ENCODE peak calls at places on chromosome 6, in seven cellular contexts. E is AG10803, Q is pancreas, I is endodermal cell, R is AG09309, T is transverse colon, M is HFF-Myc. H is an unnamed sample.

GRCh38 chr6:96832780-96833179 is 4.5 kb downstream of the GPR63 start:
- DNase-seq in T (no peak), R (no peak), I (no peak), Q (no peak), M (no peak), E (no peak), H (no peak)

GRCh38 chr6:155417454-155417853 is 38.2 kb downstream of the NOX3 start:
- DNase-seq in I (no peak), E (no peak), Q (no peak), R (no peak), M (no peak), T (no peak), H (no peak)

GRCh38 chr6:2684059-2684749 is 66.5 kb downstream of the MYLK4 start:
- DNase-seq in M (no peak), I (no peak), R (no peak), E (no peak), T (no peak), Q (no peak), H (no peak)

GRCh38 chr6:42352856-42353564 is 98.7 kb downstream of the TRERF1 start:
- DNase-seq in I (no peak), R (peak), M (no peak), E (peak), T (no peak), Q (no peak), H (no peak)

GRCh38 chr6:292506-293184 is 358 bp downstream of the DUSP22 start:
- DNase-seq in R (no peak), M (no peak), Q (peak), T (peak), I (peak), E (peak), H (peak)

GRCh38 chr6:89330910-89331309 is 15.8 kb upstream of the GABRR2 start:
- DNase-seq in M (no peak), R (no peak), T (no peak), I (no peak), Q (no peak), E (no peak), H (no peak)

GRCh38 chr6:118709859-118710350 is 58.5 kb upstream of the CEP85L start:
- DNase-seq in M (peak), I (no peak), T (peak), Q (no peak), R (peak), E (peak), H (peak)

GRCh38 chr6:73388800-73389512 is 5.7 kb upstream of the DDX43 start:
- DNase-seq in M (peak), T (peak), R (no peak), Q (peak), E (peak), I (peak), H (peak)

GRCh38 chr6:30227763-30228487 is 14.7 kb upstream of the TRIM26 start:
- DNase-seq in E (no peak), I (peak), T (no peak), M (no peak), Q (no peak), R (no peak), H (no peak)

GRCh38 chr6:46050845-46051405 is 35.3 kb upstream of the CLIC5 start:
- DNase-seq in R (no peak), I (no peak), M (no peak), T (no peak), E (no peak), Q (no peak), H (no peak)

GRCh38 chr6:157982580-157983438 is 1.1 kb downstream of the SYNJ2 start:
- DNase-seq in T (peak), I (peak), R (no peak), Q (no peak), E (peak), M (no peak), H (no peak)

GRCh38 chr6:160421854-160422253 is 73.7 kb downstream of the SLC22A3 start:
- DNase-seq in E (peak), Q (no peak), T (peak), R (no peak), M (no peak), I (no peak), H (no peak)

DNA sequence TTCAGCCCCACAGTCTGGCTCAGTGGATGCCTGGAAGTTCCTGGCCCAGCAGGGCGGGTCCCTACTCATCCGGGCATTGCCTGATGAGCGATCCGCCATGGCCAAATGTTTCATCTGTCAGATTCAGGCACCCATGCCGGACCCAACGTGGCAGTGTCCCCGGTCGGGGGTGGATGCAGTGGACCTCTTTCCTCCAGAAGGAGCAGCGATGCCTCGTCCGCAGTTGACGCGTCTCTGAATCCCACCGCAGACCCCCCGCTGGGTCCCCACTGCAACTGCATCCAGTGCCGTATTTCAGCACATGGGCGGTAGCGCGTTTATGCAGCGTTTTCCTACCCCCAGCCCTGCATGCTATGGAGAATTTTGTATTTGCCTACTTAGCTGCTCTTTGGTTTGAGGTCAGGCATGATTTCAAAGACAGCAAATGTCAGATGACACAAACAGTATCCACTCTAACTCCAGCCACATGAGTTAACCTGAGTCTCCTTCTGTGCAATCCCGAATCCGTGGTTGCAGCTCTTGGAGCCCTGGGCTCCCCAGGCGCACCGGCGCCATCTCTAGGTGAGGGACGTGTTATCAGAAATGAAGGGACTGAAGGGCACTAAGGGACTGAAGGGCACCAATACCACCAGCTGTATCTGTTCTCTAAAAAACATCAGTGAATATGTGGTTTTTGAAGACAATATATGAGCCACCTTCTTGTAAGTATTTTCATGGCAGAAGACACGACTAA is 72.6 kb upstream of the THBS2 start:
- DNase-seq in I (peak), M (no peak), R (no peak), T (no peak), E (peak), Q (no peak), H (no peak)
- TF ChIP-seq CTCF in I (peak), M (peak), R (peak), T (no peak), E (peak), Q (no peak), H (no peak)

GRCh38 chr6:28941681-28942448 is 18.1 kb upstream of the TRIM27 start:
- DNase-seq in E (no peak), Q (no peak), R (no peak), M (peak), I (no peak), T (no peak), H (no peak)

GRCh38 chr6:28943557-28944411 is 20.0 kb upstream of the TRIM27 start:
- DNase-seq in Q (peak), T (peak), I (peak), M (peak), E (peak), R (no peak), H (peak)

GRCh38 chr6:28940859-28941680 is 17.3 kb upstream of the TRIM27 start:
- DNase-seq in I (peak), E (peak), R (peak), T (peak), M (peak), Q (peak), H (peak)

GRCh38 chr6:28944412-28945006 is 20.7 kb upstream of the TRIM27 start:
- DNase-seq in R (peak), I (peak), M (peak), Q (peak), E (peak), T (peak), H (peak)

DNA sequence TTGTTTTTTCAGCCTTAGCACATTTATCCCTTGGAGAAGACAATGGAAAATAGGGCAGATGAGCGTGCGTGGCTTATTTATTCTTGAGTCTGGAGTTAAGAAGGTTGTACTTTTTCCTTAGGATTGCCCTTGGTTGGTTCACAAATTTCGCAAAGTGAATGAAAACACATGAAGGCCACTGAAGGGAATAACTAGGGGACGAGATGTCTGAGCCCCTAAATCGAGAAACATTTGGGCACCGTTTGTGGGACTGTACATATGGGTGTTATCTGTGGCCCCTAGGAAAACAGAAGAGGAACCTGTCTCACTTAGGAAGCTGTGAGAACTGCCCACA is 19.4 kb upstream of the TRIM27 start:
- DNase-seq in T (no peak), Q (no peak), E (no peak), I (no peak), R (no peak), M (no peak), H (no peak)
- H3K4me3 ChIP-seq in T (no peak), Q (peak), E (peak), I (peak), R (no peak), M (peak), H (peak)

GRCh38 chr6:8006208-8006607 is 58.0 kb downstream of the BLOC1S5 start:
- DNase-seq in M (no peak), E (peak), T (no peak), R (no peak), I (no peak), Q (no peak), H (no peak)
- TF ChIP-seq CTCF in M (peak), E (peak), T (peak), R (peak), I (peak), Q (peak), H (peak)

GRCh38 chr6:10528170-10528981 is 7.2 kb downstream of the GCNT2 start:
- DNase-seq in T (peak), Q (peak), R (no peak), E (no peak), I (peak), M (no peak), H (peak)
- H3K4me3 ChIP-seq in T (peak), Q (peak), R (no peak), E (no peak), I (no peak), M (no peak), H (peak)

H was measured in GM12864.